ENCODE peak calls at places on chromosomes 3 and 15, in four cellular contexts. One of them, this sample, is unnamed.

GRCh38 chr3:33722626-33723370 is 4.7 kb upstream of the CLASP2 start:
- DNase-seq in H9: no peak
- DNase-seq in IMR-90: peak; percentile 53
- DNase-seq in H1: no peak
- DNase-seq in this sample: no peak

GRCh38 chr3:38165722-38166387 is 518 bp downstream of the OXSR1 start:
- DNase-seq in H9: no peak
- DNase-seq in IMR-90: peak; percentile 46
- DNase-seq in H1: no peak
- DNase-seq in this sample: peak; percentile 61

GRCh38 chr15:39403674-39404117 is 177.2 kb upstream of the THBS1 start:
- DNase-seq in H9: no peak
- DNase-seq in IMR-90: peak; percentile 88
- DNase-seq in H1: no peak
- DNase-seq in this sample: no peak

GRCh38 chr15:38642689-38643270 is 78.2 kb upstream of the RASGRP1 start:
- DNase-seq in H9: no peak
- DNase-seq in IMR-90: no peak
- DNase-seq in H1: no peak
- DNase-seq in this sample: no peak

GRCh38 chr15:65870889-65871533 is 1.7 kb downstream of the RAB11A start:
- DNase-seq in H9: no peak
- DNase-seq in IMR-90: peak; percentile 77
- DNase-seq in H1: no peak
- DNase-seq in this sample: peak; percentile 38

GRCh38 chr3:152147748-152148147 is 121.0 kb upstream of the MBNL1 start:
- DNase-seq in H9: no peak
- DNase-seq in IMR-90: no peak
- DNase-seq in H1: no peak
- DNase-seq in this sample: no peak

GRCh38 chr3:38396239-38396638 is 49.7 kb downstream of the XYLB start:
- DNase-seq in H9: no peak
- DNase-seq in IMR-90: no peak
- DNase-seq in H1: peak; percentile 17
- DNase-seq in this sample: no peak

GRCh38 chr3:100072328-100073048 is 41.8 kb downstream of the FILIP1L start:
- DNase-seq in H9: no peak
- DNase-seq in IMR-90: no peak
- DNase-seq in H1: no peak
- DNase-seq in this sample: no peak

GRCh38 chr15:98609144-98609852 is 39.0 kb upstream of the IGF1R start:
- DNase-seq in H9: peak; percentile 79
- DNase-seq in IMR-90: peak; percentile 40
- DNase-seq in H1: peak; percentile 50
- DNase-seq in this sample: peak; percentile 92

GRCh38 chr15:75450307-75451201 is 936 bp downstream of the SIN3A start:
- DNase-seq in H9: peak; percentile 98
- DNase-seq in IMR-90: peak; percentile 96
- DNase-seq in H1: peak; percentile 95
- DNase-seq in this sample: peak; percentile 99

GRCh38 chr3:148840419-148840818 is 12.8 kb downstream of the CPB1 start:
- DNase-seq in H9: no peak
- DNase-seq in IMR-90: no peak
- DNase-seq in H1: no peak
- DNase-seq in this sample: no peak

GRCh38 chr3:128266453-128266852 is 113.2 kb downstream of the EEFSEC start:
- DNase-seq in H9: peak; percentile 3
- DNase-seq in IMR-90: no peak
- DNase-seq in H1: no peak
- DNase-seq in this sample: no peak

GRCh38 chr3:187943677-187944390 is 198.6 kb upstream of the BCL6 start:
- DNase-seq in H9: no peak
- DNase-seq in IMR-90: peak; percentile 39
- DNase-seq in H1: no peak
- DNase-seq in this sample: peak; percentile 30

GRCh38 chr15:66033143-66033542 is 163.9 kb downstream of the RAB11A start:
- DNase-seq in H9: no peak
- DNase-seq in IMR-90: no peak
- DNase-seq in H1: no peak
- DNase-seq in this sample: no peak

GRCh38 chr3:178989821-178990220 is 81.8 kb downstream of the ZMAT3 start:
- DNase-seq in H9: no peak
- DNase-seq in IMR-90: no peak
- DNase-seq in H1: no peak
- DNase-seq in this sample: no peak

GRCh38 chr3:177196473-177197040 is 725 bp downstream of the TBL1XR1 start:
- DNase-seq in H9: no peak
- DNase-seq in IMR-90: peak; percentile 44
- DNase-seq in H1: peak; percentile 55
- DNase-seq in this sample: peak; percentile 75

GRCh38 chr15:76347507-76348055 is 11.0 kb downstream of the ISL2 start:
- DNase-seq in H9: no peak
- DNase-seq in IMR-90: no peak
- DNase-seq in H1: no peak
- DNase-seq in this sample: peak; percentile 48

GRCh38 chr15:62931650-62932049 is 110.9 kb upstream of the TPM1 start:
- DNase-seq in H9: no peak
- DNase-seq in IMR-90: no peak
- DNase-seq in H1: no peak
- DNase-seq in this sample: no peak

GRCh38 chr3:70000563-70001081 is 1.1 kb downstream of the SAMMSON start:
- DNase-seq in H9: no peak
- DNase-seq in IMR-90: peak; percentile 20
- DNase-seq in H1: no peak
- DNase-seq in this sample: no peak

GRCh38 chr15:71971905-71972304 is 146.0 kb downstream of the MYO9A start:
- DNase-seq in H9: no peak
- DNase-seq in IMR-90: no peak
- DNase-seq in H1: no peak
- DNase-seq in this sample: no peak

GRCh38 chr15:37015025-37015424 is 85.3 kb downstream of the MEIS2 start:
- DNase-seq in H9: no peak
- DNase-seq in IMR-90: no peak
- DNase-seq in H1: no peak
- DNase-seq in this sample: no peak

GRCh38 chr3:132629928-132630327 is 29.7 kb downstream of the ACAD11 start:
- DNase-seq in H9: no peak
- DNase-seq in IMR-90: peak; percentile 82
- DNase-seq in H1: no peak
- DNase-seq in this sample: no peak

GRCh38 chr3:37320276-37320675 is 145.9 kb upstream of the LRRFIP2 start:
- DNase-seq in H9: no peak
- DNase-seq in IMR-90: no peak
- DNase-seq in H1: no peak
- DNase-seq in this sample: no peak

GRCh38 chr15:39610665-39611064 is 29.8 kb downstream of the THBS1 start:
- DNase-seq in H9: no peak
- DNase-seq in IMR-90: no peak
- DNase-seq in H1: no peak
- DNase-seq in this sample: no peak

GRCh38 chr3:64216706-64217105 is 8.6 kb downstream of the PRICKLE2 start:
- DNase-seq in H9: peak; percentile 32
- DNase-seq in IMR-90: peak; percentile 57
- DNase-seq in H1: no peak
- DNase-seq in this sample: peak; percentile 55

GRCh38 chr3:130390079-130390478 is 44.6 kb downstream of the COL6A5 start:
- DNase-seq in H9: no peak
- DNase-seq in IMR-90: no peak
- DNase-seq in H1: no peak
- DNase-seq in this sample: no peak

GRCh38 chr15:80970018-80970657 is 19.5 kb downstream of the MESD start:
- DNase-seq in H9: no peak
- DNase-seq in IMR-90: peak; percentile 54
- DNase-seq in H1: peak; percentile 78
- DNase-seq in this sample: peak; percentile 66

GRCh38 chr3:193502871-193503270 is 51.8 kb downstream of the ATP13A4 start:
- DNase-seq in H9: no peak
- DNase-seq in IMR-90: no peak
- DNase-seq in H1: no peak
- DNase-seq in this sample: peak; percentile 86

GRCh38 chr3:171162986-171163723 is 136.6 kb upstream of the SLC2A2 start:
- DNase-seq in H9: no peak
- DNase-seq in IMR-90: no peak
- DNase-seq in H1: no peak
- DNase-seq in this sample: peak; percentile 61

GRCh38 chr3:39126532-39127071 is 19.1 kb downstream of the TTC21A start:
- DNase-seq in H9: peak; percentile 68
- DNase-seq in IMR-90: peak; percentile 65
- DNase-seq in H1: no peak
- DNase-seq in this sample: peak; percentile 83

GRCh38 chr3:129003578-129004112 is 2.5 kb downstream of the EFCC1 start:
- DNase-seq in H9: peak; percentile 64
- DNase-seq in IMR-90: no peak
- DNase-seq in H1: no peak
- DNase-seq in this sample: no peak

DNA sequence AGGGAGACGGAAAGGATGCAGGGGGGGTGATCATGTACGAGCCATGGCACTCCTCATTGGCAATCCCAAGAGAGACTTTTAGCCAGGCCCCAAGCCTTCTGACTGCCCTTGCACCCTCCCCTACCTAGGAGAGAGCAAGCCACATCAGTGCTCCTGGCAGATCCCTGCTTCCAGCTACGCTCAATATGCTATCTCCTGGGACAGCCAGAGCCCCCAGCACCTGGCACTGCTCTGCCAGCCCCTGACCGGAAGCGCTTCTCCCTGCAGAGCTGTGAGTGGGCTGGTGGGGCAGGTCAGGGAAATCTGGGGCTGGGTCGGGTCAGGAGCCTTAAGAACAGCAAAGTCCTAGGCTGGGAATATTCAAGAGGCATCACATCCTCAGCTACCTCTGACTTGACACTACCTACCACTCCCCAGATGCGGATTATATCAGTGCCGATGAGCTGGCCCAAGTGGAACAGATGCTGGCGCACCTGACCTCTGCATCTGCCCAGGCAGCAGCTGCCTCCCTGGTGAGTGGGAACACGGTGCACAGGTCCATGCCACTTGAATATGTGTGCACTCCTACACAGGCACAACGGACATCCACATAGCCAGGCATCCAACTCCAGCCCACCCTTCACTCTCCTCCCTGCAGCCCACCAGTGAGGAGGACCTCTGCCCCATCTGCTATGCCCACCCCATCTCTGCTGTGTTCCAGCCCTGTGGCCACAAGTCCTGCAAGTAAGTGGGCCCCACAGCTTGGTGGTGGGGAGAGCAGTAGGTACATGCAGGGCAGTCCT is 1.1 kb upstream of the AMIGO3 start:
- DNase-seq in H9: no peak
- DNase-seq in IMR-90: no peak
- DNase-seq in H1: no peak
- DNase-seq in this sample: no peak
- H3K9ac ChIP-seq in H9: no peak overlapping the region
- H3K9ac ChIP-seq in IMR-90: no peak overlapping the region
- H3K9ac ChIP-seq in H1: no peak overlapping the region
- H3K9ac ChIP-seq in this sample: no peak overlapping the region

GRCh38 chr15:64763462-64763861 is 11.9 kb downstream of the RBPMS2 start:
- DNase-seq in H9: no peak
- DNase-seq in IMR-90: no peak
- DNase-seq in H1: no peak
- DNase-seq in this sample: no peak
- H4K5ac ChIP-seq in H9: no peak overlapping the region
- H4K5ac ChIP-seq in IMR-90: no peak overlapping the region
- H4K5ac ChIP-seq in H1: no peak overlapping the region
- H4K5ac ChIP-seq in this sample: no peak overlapping the region

DNA sequence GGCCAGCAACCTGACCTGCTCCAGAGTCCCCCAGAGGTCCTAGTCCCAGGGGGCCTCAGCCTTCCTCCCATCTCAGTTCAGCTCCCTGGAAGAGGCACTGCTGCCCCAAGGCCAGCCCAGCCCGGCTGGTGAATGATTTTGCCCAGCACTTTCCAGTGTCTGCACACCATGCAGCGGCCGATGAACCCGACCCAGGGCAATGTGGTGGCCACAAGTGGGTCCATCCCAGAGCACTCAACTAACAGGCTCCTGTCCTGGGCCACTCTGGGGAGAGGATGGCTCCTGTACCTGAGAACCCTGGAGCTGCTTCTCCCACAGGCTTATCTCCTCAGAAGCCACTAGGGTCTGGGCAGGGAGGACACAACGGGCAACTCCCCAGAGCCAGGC is 39.2 kb downstream of the PTPN23 start:
- DNase-seq in H9: no peak
- DNase-seq in IMR-90: no peak
- DNase-seq in H1: no peak
- DNase-seq in this sample: no peak
- H3K9ac ChIP-seq in H9: no peak overlapping the region
- H3K9ac ChIP-seq in IMR-90: no peak overlapping the region
- H3K9ac ChIP-seq in H1: no peak overlapping the region
- H3K9ac ChIP-seq in this sample: no peak overlapping the region

GRCh38 chr3:13137808-13138565 is 64.8 kb upstream of the IQSEC1 start:
- DNase-seq in H9: peak; percentile 25
- DNase-seq in IMR-90: no peak
- DNase-seq in H1: no peak
- DNase-seq in this sample: no peak
- H4K5ac ChIP-seq in H9: no peak overlapping the region
- H4K5ac ChIP-seq in IMR-90: no peak overlapping the region
- H4K5ac ChIP-seq in H1: no peak overlapping the region
- H4K5ac ChIP-seq in this sample: no peak overlapping the region

GRCh38 chr3:168532135-168532534 is 436.4 kb upstream of the GOLIM4 start:
- DNase-seq in H9: peak; percentile 43
- DNase-seq in IMR-90: no peak
- DNase-seq in H1: no peak
- DNase-seq in this sample: no peak

GRCh38 chr3:168533600-168533999 is 437.9 kb upstream of the GOLIM4 start:
- DNase-seq in H9: no peak
- DNase-seq in IMR-90: no peak
- DNase-seq in H1: no peak
- DNase-seq in this sample: no peak

GRCh38 chr3:168534761-168535160 is 439.0 kb upstream of the GOLIM4 start:
- DNase-seq in H9: no peak
- DNase-seq in IMR-90: no peak
- DNase-seq in H1: no peak
- DNase-seq in this sample: peak; percentile 79

DNA sequence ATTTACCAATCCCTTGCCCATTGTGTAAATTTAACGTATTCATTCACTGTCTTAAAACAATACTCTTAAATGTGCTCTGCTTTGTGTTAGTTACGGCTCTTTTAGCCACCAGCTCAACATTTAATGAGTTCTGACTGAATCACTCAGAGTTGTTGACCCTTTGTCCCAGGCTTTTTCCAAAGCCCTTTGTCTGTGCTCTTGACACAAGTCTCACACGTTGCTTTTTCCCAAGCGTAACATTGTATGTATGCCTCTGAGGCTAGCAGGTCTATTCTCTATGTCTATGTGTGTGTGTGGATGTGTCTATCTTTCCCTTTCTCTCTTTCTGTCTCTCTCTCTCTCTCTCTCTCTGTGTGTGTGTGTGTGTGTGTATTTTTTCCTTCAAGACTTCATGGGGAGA is 435.4 kb upstream of the GOLIM4 start:
- DNase-seq in H9: peak; percentile 36
- DNase-seq in IMR-90: no peak
- DNase-seq in H1: no peak
- DNase-seq in this sample: peak; percentile 82
- H3K9ac ChIP-seq in H9: no peak overlapping the region
- H3K9ac ChIP-seq in IMR-90: no peak overlapping the region
- H3K9ac ChIP-seq in H1: no peak overlapping the region
- H3K9ac ChIP-seq in this sample: no peak overlapping the region